ENCODE peak calls at places on chromosomes 5 and 9, in four cellular contexts. B is aorta, X is tibial artery, R is upper lobe of right lung. K is an unnamed sample. For H3K36me3, the result is how much of the 10 kb centered on the place peaks cover.

GRCh38 chr5:37838933-37839341 is 904 bp downstream of the GDNF start:
- DNase-seq in B (no peak), X (no peak), R (no peak), K (no peak)

GRCh38 chr9:106883626-106884190 is 20.7 kb downstream of the ZNF462 start:
- DNase-seq in B (no peak), X (no peak), R (no peak), K (no peak)

GRCh38 chr9:89686134-89686533 is 81.3 kb downstream of the GADD45G start:
- DNase-seq in B (peak), X (no peak), R (no peak), K (no peak)

GRCh38 chr5:15598294-15598902 is 98.4 kb downstream of the FBXL7 start:
- DNase-seq in B (no peak), X (no peak), R (no peak), K (no peak)

GRCh38 chr9:34310205-34310604 is 18.9 kb downstream of the KIF24 start:
- DNase-seq in B (no peak), X (no peak), R (no peak), K (no peak)

GRCh38 chr5:178430187-178431062 is 159.8 kb downstream of the COL23A1 start:
- DNase-seq in B (peak), X (no peak), R (no peak), K (no peak)

GRCh38 chr5:77638204-77638762 is at the start of gene OTP:
- DNase-seq in B (no peak), X (no peak), R (no peak), K (no peak)

GRCh38 chr5:109739741-109740140 is 50.0 kb downstream of the MAN2A1 start:
- DNase-seq in B (no peak), X (no peak), R (no peak), K (no peak)

GRCh38 chr9:107919263-107919662 is 429.7 kb upstream of the KLF4 start:
- DNase-seq in B (no peak), X (no peak), R (no peak), K (no peak)

GRCh38 chr9:36208521-36209253 is 18.0 kb downstream of the CLTA start:
- DNase-seq in B (no peak), X (no peak), R (no peak), K (no peak)

GRCh38 chr9:122127396-122127798 is 32.2 kb downstream of the NDUFA8 start:
- DNase-seq in B (no peak), X (no peak), R (no peak), K (no peak)

GRCh38 chr5:132890817-132891216 is 17.3 kb downstream of the LEAP2 start:
- DNase-seq in B (no peak), X (no peak), R (no peak), K (no peak)

GRCh38 chr5:132884548-132884947 is 11.1 kb downstream of the LEAP2 start:
- DNase-seq in B (no peak), X (no peak), R (no peak), K (no peak)

GRCh38 chr5:132886064-132886823 is 12.8 kb downstream of the LEAP2 start:
- DNase-seq in B (no peak), X (no peak), R (no peak), K (no peak)

GRCh38 chr5:132887326-132887725 is 13.9 kb downstream of the LEAP2 start:
- DNase-seq in B (no peak), X (no peak), R (no peak), K (no peak)

DNA sequence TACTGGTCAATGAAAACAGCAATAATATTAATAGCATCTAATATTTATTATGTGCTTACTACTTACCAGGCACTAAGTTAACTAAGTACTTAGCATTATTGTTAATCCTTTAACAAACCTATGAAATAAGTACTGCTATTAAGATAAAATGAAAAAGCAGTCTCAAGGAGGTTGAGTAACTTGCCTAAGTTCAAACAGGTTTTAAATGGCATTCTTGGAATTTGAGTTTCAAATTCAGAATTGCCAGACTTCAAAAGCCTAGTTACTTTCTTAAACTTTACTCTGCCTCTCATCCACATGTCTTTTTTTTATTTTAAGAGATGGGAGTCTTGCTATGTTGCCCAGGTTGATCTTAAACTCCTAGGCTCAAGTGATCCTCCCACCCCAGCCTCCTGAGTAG is 16.0 kb downstream of the LEAP2 start:
- DNase-seq in B (no peak), X (no peak), R (no peak), K (no peak)
- H3K36me3 ChIP-seq in B (under half), X (half or more), R (half or more), K (under half)

GRCh38 chr9:130633336-130634190 is 30.8 kb upstream of the PRDM12 start:
- DNase-seq in B (peak), X (no peak), R (peak), K (no peak)
- H3K36me3 ChIP-seq in B (under half), X (half or more), R (half or more), K (under half)

GRCh38 chr9:136346157-136346481 is 17.4 kb downstream of the DNLZ start:
- DNase-seq in B (no peak), X (no peak), R (no peak), K (no peak)

GRCh38 chr9:136345281-136346156 is 18.0 kb downstream of the DNLZ start:
- DNase-seq in B (peak), X (peak), R (peak), K (no peak)

GRCh38 chr9:136343121-136343883 is 16.0 kb downstream of the GPSM1 start:
- DNase-seq in B (no peak), X (no peak), R (no peak), K (no peak)

GRCh38 chr9:136343884-136344269 is 16.5 kb downstream of the GPSM1 start:
- DNase-seq in B (no peak), X (no peak), R (no peak), K (no peak)

GRCh38 chr9:136344544-136345280 is 17.4 kb downstream of the GPSM1 start:
- DNase-seq in B (no peak), X (no peak), R (no peak), K (no peak)
- H3K36me3 ChIP-seq in B (under half), X (under half), R (under half), K (under half)

GRCh38 chr9:120874226-120874839 is 2.7 kb downstream of the PHF19 start:
- DNase-seq in B (peak), X (no peak), R (peak), K (no peak)
- H3K36me3 ChIP-seq in B (under half), X (under half), R (under half), K (under half)

GRCh38 chr5:74468421-74468820 is 172.1 kb downstream of the ENC1 start:
- DNase-seq in B (no peak), X (no peak), R (no peak), K (no peak)
- H3K36me3 ChIP-seq in B (under half), X (under half), R (under half), K (under half)

GRCh38 chr9:128625391-128626145 is 31.1 kb downstream of the DYNC2I2 start:
- DNase-seq in B (no peak), X (no peak), R (no peak), K (peak)

GRCh38 chr9:128619127-128619526 is 37.5 kb downstream of the DYNC2I2 start:
- DNase-seq in B (peak), X (no peak), R (no peak), K (no peak)

GRCh38 chr9:128624566-128624965 is 32.1 kb downstream of the DYNC2I2 start:
- DNase-seq in B (no peak), X (no peak), R (no peak), K (no peak)

GRCh38 chr9:128619779-128620178 is 36.9 kb downstream of the DYNC2I2 start:
- DNase-seq in B (peak), X (no peak), R (no peak), K (no peak)

DNA sequence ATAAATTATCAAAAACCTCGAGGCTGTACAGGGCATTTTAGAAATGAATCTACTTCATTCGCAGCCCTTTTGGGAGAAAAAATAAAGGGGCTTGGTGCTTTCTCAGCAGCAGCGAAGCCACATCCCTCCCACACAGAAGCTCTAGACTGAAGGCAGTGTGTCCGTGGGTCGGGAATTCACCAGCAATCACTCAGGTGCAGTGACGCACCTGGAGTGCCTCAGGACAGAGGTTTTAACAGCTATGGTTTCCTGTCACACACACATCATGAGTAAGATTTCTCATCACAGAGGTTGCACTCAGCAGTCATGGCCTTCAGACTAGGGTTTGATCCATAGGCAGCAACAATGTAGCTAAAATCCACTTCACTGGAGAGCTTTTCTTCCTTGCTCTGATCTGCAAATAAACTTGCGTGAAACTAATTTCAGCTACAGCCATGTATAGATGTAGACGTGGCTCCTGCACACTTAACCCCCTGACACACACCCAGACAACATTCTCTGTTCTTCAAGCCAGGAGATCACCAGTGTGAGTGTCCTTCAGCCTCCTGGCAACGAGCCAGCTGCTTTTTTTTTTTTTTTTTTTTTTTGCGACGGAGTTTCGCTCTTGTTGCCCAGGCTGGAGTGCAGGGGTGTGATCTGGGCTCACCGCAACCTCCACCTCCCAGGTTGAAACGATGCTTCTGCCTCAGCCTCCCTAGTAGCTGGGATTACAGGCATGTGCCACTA is 34.8 kb downstream of the DYNC2I2 start:
- DNase-seq in B (no peak), X (no peak), R (no peak), K (no peak)
- H3K36me3 ChIP-seq in B (under half), X (half or more), R (half or more), K (under half)

DNA sequence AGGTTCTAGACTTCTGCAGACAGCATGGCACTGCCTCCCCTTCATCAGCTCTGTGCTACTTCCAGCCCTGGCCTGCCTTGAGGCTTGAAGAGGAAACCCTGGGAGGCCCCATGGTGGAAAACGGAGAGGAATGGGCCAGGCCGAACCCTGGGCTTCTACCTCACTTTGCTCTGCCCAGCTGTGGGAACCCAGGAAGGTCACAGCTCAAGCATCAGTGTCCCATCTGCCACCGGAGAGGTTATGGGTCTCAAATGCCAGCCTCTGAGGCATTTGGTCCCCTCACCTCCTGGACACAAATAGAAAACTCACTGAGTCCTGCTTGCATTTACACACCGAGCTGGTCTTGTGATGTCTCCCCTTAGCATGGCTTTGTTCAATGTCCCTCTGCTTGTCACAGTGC is 80.1 kb upstream of the ALDH1B1 start:
- DNase-seq in B (no peak), X (no peak), R (no peak), K (no peak)
- H3K36me3 ChIP-seq in B (under half), X (under half), R (under half), K (under half)

DNA sequence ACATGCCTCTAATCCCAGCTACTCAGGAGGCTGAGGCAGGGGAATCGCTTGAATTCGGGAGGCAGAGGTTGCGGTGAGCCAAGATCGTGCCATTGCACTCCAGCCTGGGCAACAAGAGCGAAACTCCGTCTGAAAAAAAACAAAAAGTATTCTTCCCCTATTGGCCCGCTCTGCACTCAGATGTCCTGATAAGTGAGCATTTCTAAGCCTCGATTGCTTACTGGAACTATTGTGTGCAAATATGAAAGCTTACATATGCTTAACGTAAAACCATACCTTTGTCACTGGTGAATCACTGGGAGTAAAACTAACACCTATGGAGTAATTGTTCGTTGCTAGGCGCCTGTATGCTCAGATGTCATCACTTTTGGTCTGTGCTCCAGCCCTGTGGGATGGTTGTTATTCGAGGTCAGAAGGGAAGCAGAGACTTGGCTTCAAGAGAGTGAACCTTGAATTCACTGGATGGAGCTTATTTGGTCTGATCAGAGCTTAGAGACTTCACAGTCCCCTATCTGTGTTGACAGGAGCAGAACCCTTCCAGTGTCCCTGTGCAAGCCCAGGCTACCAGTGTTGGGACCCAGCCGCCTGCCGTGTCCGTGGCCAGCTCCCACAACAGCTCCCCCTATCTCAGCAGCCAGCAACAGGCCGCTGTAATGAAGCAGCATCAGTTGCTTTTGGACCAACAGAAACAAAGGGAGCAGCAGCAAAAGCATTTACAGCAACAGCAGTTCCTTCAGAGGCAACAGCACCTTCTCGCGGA is 25.3 kb upstream of the LTC4S start:
- DNase-seq in B (no peak), X (no peak), R (no peak), K (no peak)
- H3K36me3 ChIP-seq in B (under half), X (half or more), R (half or more), K (under half)